ENCODE peak calls at places on chromosomes 2 and 18, in nine cellular contexts. K, R, Y, O, Q, F, E, C and W are unnamed samples.
A peak's percentile ranks its signal among the peaks of the same experiment; 100 is the strongest.

GRCh38 chr2:70753031-70753430 is 15.0 kb downstream of the ADD2 start:
- DNase-seq in F (no peak), R (no peak), Q (no peak), Y (no peak), C (no peak), O (no peak), E (no peak), K (no peak), W (no peak)

GRCh38 chr18:71293322-71293721 is 1004.5 kb downstream of the SOCS6 start:
- DNase-seq in E (no peak), K (no peak), Q (no peak), C (no peak), R (no peak), Y (no peak), F (no peak), O (no peak), W (no peak)

GRCh38 chr18:66136039-66136438 is 385.2 kb downstream of the CDH7 start:
- DNase-seq in F (no peak), R (no peak), C (no peak), O (no peak), Y (peak; percentile 59), K (no peak), Q (no peak), E (no peak), W (no peak)

GRCh38 chr2:239385096-239386000 is 15.5 kb downstream of the HDAC4 start:
- DNase-seq in Y (no peak), F (no peak), Q (peak; percentile 16), E (no peak), O (no peak), R (no peak), C (no peak), K (no peak), W (no peak)

GRCh38 chr18:76494181-76494540 is 881 bp downstream of the ZNF516 start:
- DNase-seq in O (peak; percentile 42), C (no peak), Q (peak; percentile 74), Y (peak; percentile 45), E (peak; percentile 36), F (no peak), R (no peak), K (no peak), W (no peak)

GRCh38 chr2:120396519-120397361 is 50.8 kb downstream of the INHBB start:
- DNase-seq in O (no peak), K (no peak), R (no peak), Q (no peak), C (no peak), F (no peak), E (no peak), Y (no peak), W (no peak)

GRCh38 chr2:112724611-112725525 is 4.0 kb downstream of the NT5DC4 start:
- DNase-seq in C (no peak), R (no peak), K (no peak), Q (no peak), E (no peak), F (no peak), O (no peak), Y (no peak), W (no peak)

GRCh38 chr2:241095594-241096290 is 6.3 kb downstream of the MTERF4 start:
- DNase-seq in C (no peak), E (no peak), Y (no peak), R (no peak), Q (no peak), F (no peak), O (peak; percentile 9), K (peak; percentile 24), W (no peak)

GRCh38 chr2:223846524-223846923 is 9.1 kb upstream of the AP1S3 start:
- DNase-seq in Y (peak; percentile 93), Q (no peak), C (no peak), F (peak; percentile 69), K (no peak), R (no peak), O (no peak), E (no peak), W (no peak)

GRCh38 chr2:82803307-82803706 is 1655.8 kb downstream of the SUCLG1 start:
- DNase-seq in F (no peak), Q (no peak), K (no peak), E (no peak), R (no peak), C (no peak), O (no peak), Y (no peak), W (no peak)

GRCh38 chr2:26997394-26997793 is 27.0 kb downstream of the MAPRE3 start:
- DNase-seq in F (no peak), Q (no peak), C (no peak), Y (no peak), K (no peak), O (no peak), E (no peak), R (no peak), W (no peak)

GRCh38 chr2:27000995-27001394 is 30.6 kb downstream of the MAPRE3 start:
- DNase-seq in C (no peak), R (no peak), K (no peak), E (no peak), Y (no peak), O (no peak), F (no peak), Q (no peak), W (no peak)

GRCh38 chr2:26994975-26995374 is 24.5 kb downstream of the MAPRE3 start:
- DNase-seq in E (no peak), O (no peak), C (no peak), Q (no peak), R (no peak), K (no peak), F (no peak), Y (no peak), W (no peak)

GRCh38 chr2:27000228-27000627 is 29.8 kb downstream of the MAPRE3 start:
- DNase-seq in Y (no peak), K (no peak), R (no peak), E (no peak), O (no peak), C (no peak), F (no peak), Q (no peak), W (no peak)

DNA sequence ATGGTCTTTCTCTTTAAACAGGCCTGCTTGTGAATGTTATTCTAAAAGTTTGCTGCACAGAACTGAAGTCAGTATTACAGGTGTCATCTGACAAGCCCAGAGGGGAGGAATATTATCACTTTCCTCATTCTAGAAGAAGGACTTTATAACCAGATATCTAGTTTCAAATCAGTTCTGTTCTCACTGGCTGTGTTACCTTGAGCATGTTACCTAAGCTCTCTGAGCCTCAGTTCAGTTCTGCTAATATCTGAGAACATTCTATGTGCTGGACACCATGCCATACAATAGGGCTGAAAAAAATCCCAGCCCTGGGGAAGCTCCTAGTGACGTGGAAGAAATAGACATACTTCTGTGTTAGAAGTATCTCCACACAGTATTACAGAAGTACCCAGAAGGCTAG is 27.9 kb downstream of the MAPRE3 start:
- DNase-seq in R (no peak), O (no peak), K (no peak), E (no peak), C (no peak), F (no peak), Y (no peak), Q (no peak), W (no peak)
- H3K27ac ChIP-seq in R (no peak overlapping the region), O (no peak overlapping the region), K (no peak overlapping the region), E (no peak overlapping the region), C (no peak overlapping the region), F (no peak overlapping the region), Y (no peak overlapping the region), Q (no peak overlapping the region), W (no peak overlapping the region)

GRCh38 chr2:135914485-135914884 is 38.2 kb upstream of the MCM6 start:
- DNase-seq in Y (no peak), K (no peak), R (no peak), Q (no peak), F (no peak), O (no peak), E (no peak), C (no peak), W (no peak)
- H3K9me3 ChIP-seq in Y (no peaks in the 10 kb centered on the region), K (no peaks in the 10 kb centered on the region), R (no peaks in the 10 kb centered on the region), Q (no peaks in the 10 kb centered on the region), F (no peaks in the 10 kb centered on the region), O (no peaks in the 10 kb centered on the region), E (no peaks in the 10 kb centered on the region), C (no peaks in the 10 kb centered on the region), W (no peaks in the 10 kb centered on the region)

GRCh38 chr2:207251573-207252192 is 85.9 kb upstream of the KLF7 start:
- DNase-seq in Y (peak; percentile 58), O (no peak), K (no peak), E (no peak), C (no peak), F (no peak), Q (no peak), R (no peak), W (no peak)

GRCh38 chr2:207253946-207254345 is 88.2 kb upstream of the KLF7 start:
- DNase-seq in R (no peak), Q (no peak), F (no peak), Y (peak; percentile 98), C (no peak), E (no peak), O (no peak), K (no peak), W (no peak)

GRCh38 chr2:207252979-207253640 is 87.4 kb upstream of the KLF7 start:
- DNase-seq in E (no peak), K (no peak), Y (peak; percentile 45), C (no peak), F (no peak), Q (no peak), R (no peak), O (no peak), W (no peak)

GRCh38 chr2:207251022-207251421 is 85.3 kb upstream of the KLF7 start:
- DNase-seq in F (no peak), O (no peak), R (no peak), C (no peak), K (no peak), Q (no peak), Y (no peak), E (no peak), W (no peak)

DNA sequence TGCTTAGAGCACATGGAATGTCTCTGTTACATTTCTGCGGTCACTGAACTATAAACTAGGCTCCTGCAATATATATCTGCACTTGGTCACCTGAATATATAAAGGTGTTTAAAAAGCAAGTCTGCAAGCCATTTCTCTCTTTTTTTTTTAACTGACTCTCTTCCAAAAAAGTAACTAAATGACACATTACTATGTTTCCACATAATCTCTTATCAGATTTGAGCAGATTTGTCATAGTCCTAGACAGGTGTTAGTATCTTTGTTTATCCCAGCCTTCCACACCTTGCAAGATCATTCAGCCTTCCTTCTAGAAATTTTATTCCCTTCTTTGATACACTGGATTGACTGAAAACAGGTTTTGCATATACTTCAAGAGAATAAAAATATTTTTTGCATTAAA is 86.7 kb upstream of the KLF7 start:
- DNase-seq in K (no peak), F (no peak), O (no peak), R (no peak), Y (no peak), E (no peak), Q (no peak), C (no peak), W (no peak)
- H3K4me1 ChIP-seq in K (no peaks in the 10 kb centered on the region), F (peaks cover 75% of the 10 kb centered on the region), O (no peaks in the 10 kb centered on the region), R (no peaks in the 10 kb centered on the region), Y (peaks cover 45% of the 10 kb centered on the region), E (no peaks in the 10 kb centered on the region), Q (peaks cover 2% of the 10 kb centered on the region), C (no peaks in the 10 kb centered on the region), W (peaks cover 69% of the 10 kb centered on the region)

DNA sequence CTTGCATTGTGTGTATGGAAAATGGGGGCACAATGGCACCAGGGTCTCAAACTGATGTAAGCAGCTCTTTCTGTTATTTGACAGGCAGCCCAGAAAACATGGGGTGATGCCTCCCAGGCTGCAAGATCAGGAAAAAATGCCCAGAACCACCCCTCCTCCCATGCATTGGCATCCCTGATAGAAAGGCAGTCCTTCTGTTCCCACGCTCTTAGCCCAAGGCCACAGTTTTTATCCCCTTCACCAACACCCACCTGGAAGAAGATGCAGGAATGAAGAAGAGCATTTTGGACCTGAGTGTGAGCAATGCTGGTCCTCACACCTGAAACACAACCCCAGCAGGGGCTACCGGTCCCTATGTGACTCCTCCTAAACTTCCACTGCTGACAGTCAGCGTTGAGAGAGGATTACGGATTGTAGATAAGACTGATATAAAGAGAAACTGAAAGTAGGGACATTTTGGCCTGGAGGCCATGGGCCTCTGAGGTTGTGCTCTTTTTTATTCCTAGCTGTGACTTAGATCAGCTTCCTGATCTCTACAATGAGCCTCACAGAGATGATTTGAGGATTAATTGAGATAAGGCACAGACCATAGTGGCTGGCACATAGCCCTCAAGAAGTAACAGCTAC is 386.0 kb upstream of the ATP5MC3 start:
- DNase-seq in C (no peak), O (no peak), Y (no peak), K (peak; percentile 46), E (no peak), R (no peak), Q (no peak), F (no peak), W (no peak)
- H3K27ac ChIP-seq in C (no peak overlapping the region), O (no peak overlapping the region), Y (no peak overlapping the region), K (no peak overlapping the region), E (no peak overlapping the region), R (no peak overlapping the region), Q (no peak overlapping the region), F (no peak overlapping the region), W (no peak overlapping the region)